ENCODE peak calls at places on chromosomes 12 and 14, in eight cellular contexts. V is stomach, N is HCT116, E is prostate gland, M is A549, U is sigmoid colon, H is transverse colon, X is tibial nerve. I is an unnamed sample.

GRCh38 chr14:30355431-30355913 is 203.5 kb upstream of the G2E3 start:
- DNase-seq in N (no peak), M (no peak), U (no peak), V (no peak), H (no peak), X (no peak), E (no peak), I (no peak)

GRCh38 chr14:77284066-77284855 is 13.3 kb upstream of the NGB start:
- DNase-seq in U (peak; percentile 21), X (no peak), M (no peak), N (no peak), E (no peak), H (no peak), V (no peak), I (no peak)

GRCh38 chr12:32151081-32151480 is 44.4 kb downstream of the BICD1 start:
- DNase-seq in N (no peak), X (no peak), V (no peak), M (no peak), U (no peak), H (no peak), E (no peak), I (no peak)

GRCh38 chr12:92495108-92495507 is 207.7 kb upstream of the PLEKHG7 start:
- DNase-seq in M (no peak), H (no peak), V (no peak), E (no peak), U (no peak), X (no peak), N (no peak), I (no peak)

GRCh38 chr14:85934123-85934885 is 404.4 kb downstream of the FLRT2 start:
- DNase-seq in X (peak; percentile 25), H (peak; percentile 23), V (peak; percentile 38), E (no peak), M (peak; percentile 70), U (peak; percentile 61), N (no peak), I (no peak)

GRCh38 chr12:29398495-29398894 is 17.5 kb upstream of the ERGIC2 start:
- DNase-seq in V (no peak), E (no peak), M (no peak), X (no peak), H (no peak), U (no peak), N (no peak), I (no peak)

GRCh38 chr14:74905595-74906142 is 17.4 kb downstream of the RPS6KL1 start:
- DNase-seq in M (peak; percentile 51), H (peak; percentile 77), U (peak; percentile 87), E (peak; percentile 55), V (peak; percentile 77), X (peak; percentile 84), N (peak; percentile 28), I (peak; percentile 77)

GRCh38 chr14:97602438-97603117 is 805.4 kb downstream of the VRK1 start:
- DNase-seq in E (no peak), H (peak; percentile 29), U (no peak), M (no peak), V (no peak), N (no peak), X (no peak), I (no peak)

GRCh38 chr12:50132505-50133135 is 20.6 kb downstream of the COX14 start:
- DNase-seq in U (no peak), V (no peak), X (peak; percentile 28), H (no peak), M (no peak), N (no peak), E (no peak), I (no peak)

GRCh38 chr12:16530268-16530865 is 75.6 kb downstream of the LMO3 start:
- DNase-seq in U (no peak), X (no peak), H (no peak), N (no peak), E (no peak), M (no peak), V (no peak), I (no peak)

GRCh38 chr12:5081016-5081415 is 37.3 kb downstream of the KCNA5 start:
- DNase-seq in N (no peak), U (no peak), H (no peak), X (no peak), E (no peak), M (no peak), V (no peak), I (no peak)

GRCh38 chr12:24705741-24706358 is 243.1 kb downstream of the BCAT1 start:
- DNase-seq in E (no peak), V (no peak), N (no peak), M (no peak), X (no peak), U (no peak), H (peak; percentile 27), I (no peak)

GRCh38 chr12:115541891-115542361 is 735.6 kb downstream of the MED13L start:
- DNase-seq in M (no peak), V (no peak), U (no peak), N (no peak), X (no peak), E (peak; percentile 11), H (no peak), I (peak; percentile 75)

GRCh38 chr14:79318371-79318770 is 892.9 kb downstream of the DIO2 start:
- DNase-seq in X (no peak), V (no peak), U (no peak), H (no peak), E (no peak), M (no peak), N (no peak), I (no peak)

GRCh38 chr14:100788517-100789365 is 37.2 kb upstream of the MEG3 start:
- DNase-seq in X (no peak), V (no peak), M (no peak), U (no peak), H (no peak), N (no peak), E (no peak), I (no peak)

GRCh38 chr14:72578514-72578913 is 315.4 kb downstream of the DPF3 start:
- DNase-seq in V (no peak), X (no peak), E (no peak), H (no peak), N (no peak), U (peak; percentile 10), M (no peak), I (no peak)

GRCh38 chr12:58914457-58914856 is 5.8 kb downstream of the LRIG3 start:
- DNase-seq in V (no peak), U (no peak), E (no peak), H (no peak), M (no peak), N (no peak), X (no peak), I (no peak)

GRCh38 chr14:68789002-68789797 is 3.7 kb downstream of the ZFP36L1 start:
- DNase-seq in U (peak; percentile 95), H (peak; percentile 91), M (peak; percentile 89), E (peak; percentile 80), N (no peak), V (peak; percentile 88), X (peak; percentile 73), I (peak; percentile 78)

GRCh38 chr12:122946690-122947271 is 19.5 kb downstream of the ABCB9 start:
- DNase-seq in M (peak; percentile 92), E (peak; percentile 93), U (peak; percentile 94), X (peak; percentile 78), N (peak; percentile 92), V (peak; percentile 85), H (peak; percentile 88), I (peak; percentile 94)
- TF ChIP-seq POLR2A in M (no peak), E (no peak), U (no peak), X (no peak), N (no peak), V (no peak), H (peak; percentile 17), I (no peak)

DNA sequence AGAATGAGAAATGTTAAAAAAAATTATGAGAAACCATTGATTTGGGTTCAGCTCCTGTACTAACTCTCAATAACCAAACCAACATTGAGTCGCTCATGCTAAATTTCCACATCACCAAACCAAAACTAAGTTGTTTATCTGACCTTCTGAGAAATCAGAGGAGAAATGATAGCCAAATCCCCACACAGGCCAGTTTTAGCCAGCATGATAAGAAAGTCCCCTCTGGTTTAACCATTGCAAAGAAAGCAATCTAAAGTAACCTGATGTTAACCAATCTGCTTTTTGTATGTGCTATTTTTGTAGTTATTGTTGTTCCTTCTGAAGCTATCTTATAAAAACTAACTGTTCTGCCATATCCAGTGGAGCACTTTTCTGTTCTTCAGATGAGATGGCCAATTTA is 599.7 kb downstream of the SLC16A7 start:
- DNase-seq in U (no peak), H (no peak), X (no peak), E (no peak), M (no peak), N (no peak), V (no peak), I (no peak)
- H3K4me3 ChIP-seq in U (no peak overlapping the region), H (no peak overlapping the region), X (no peak overlapping the region), E (no peak overlapping the region), M (no peak overlapping the region), N (no peak overlapping the region), V (no peak overlapping the region), I (no peak overlapping the region)

DNA sequence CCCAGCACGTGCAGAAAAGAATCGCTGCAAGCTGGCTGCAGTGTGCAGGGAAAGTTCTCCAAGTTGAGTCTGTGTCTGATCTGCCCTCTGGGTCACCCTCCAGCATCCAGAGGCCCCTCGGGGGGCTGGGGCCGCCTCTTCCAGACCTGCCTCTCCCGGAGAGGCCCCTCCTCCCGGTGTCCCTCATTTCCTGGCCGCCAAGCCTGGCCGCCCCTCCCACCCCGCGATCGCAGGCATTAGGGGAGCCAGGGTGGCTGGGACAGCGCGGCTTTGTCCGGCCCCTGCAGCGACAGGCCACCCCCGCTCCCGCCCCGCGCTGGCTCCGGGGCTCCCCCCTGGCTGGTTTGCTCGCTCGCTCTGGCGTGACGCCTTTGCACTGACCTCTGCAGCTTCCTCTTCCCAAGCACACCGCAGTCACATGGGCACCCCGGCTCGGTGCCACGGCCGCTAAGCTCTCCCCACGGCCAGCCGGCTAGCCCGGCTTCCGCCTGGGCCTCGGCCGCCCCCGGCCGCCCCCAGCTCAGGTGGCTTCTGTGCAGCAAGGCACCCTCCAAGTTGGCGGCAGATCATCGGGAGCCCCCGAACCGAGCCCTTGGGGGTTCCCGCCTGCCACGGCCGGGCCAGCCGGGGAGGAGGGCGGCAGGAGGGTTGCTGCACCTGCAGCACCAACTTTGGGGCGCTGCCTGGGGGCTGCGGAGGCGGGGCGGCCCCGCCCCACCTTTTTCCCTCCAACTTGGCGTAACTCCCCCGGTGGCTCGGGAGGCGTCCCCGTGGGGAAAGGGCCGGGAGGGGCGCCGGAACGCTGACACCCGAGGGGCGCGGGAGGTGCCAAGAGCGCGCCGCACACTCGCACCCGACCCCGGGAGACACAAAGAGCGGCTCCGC is 43.7 kb downstream of the KDM2B start:
- DNase-seq in E (peak; percentile 67), H (peak; percentile 88), M (peak; percentile 76), X (peak; percentile 73), V (peak; percentile 93), N (no peak), U (peak; percentile 95), I (peak; percentile 83)
- TF ChIP-seq POLR2A in E (peak; percentile 39), H (peak; percentile 73), M (peak; percentile 64), X (peak; percentile 9), V (no peak), N (peak; percentile 5), U (peak; percentile 41), I (no peak)

DNA sequence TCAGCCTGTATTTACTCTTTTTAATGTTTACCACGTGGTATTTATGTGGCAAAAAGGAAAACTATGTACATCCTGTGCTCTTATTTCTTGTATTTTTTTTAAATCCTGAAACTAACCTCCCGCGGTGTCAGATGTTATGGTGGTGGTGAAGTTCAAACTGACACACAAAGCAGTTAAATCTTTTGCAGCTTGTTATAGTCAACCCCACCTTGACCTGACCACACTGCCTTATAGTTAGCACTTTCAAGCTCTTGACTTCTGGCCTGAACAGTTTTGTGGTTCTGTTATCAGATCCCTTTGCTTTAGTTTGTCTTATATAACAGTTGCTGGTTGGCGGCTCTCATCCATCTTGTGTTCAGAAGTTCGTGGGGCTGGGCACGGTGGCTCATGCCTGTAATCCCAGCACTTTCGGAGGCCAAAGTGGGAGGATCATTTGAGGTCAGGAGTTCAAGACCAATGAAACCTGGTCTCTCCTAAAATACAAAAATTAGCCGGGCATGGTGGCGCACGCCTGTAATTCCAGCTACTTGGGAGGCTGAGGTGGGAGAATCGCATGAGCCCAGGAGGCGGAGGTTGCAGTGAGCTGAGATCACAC is 2.1 kb downstream of the UNG start:
- DNase-seq in N (no peak), M (no peak), U (no peak), X (no peak), V (no peak), H (no peak), E (no peak), I (no peak)
- H3K4me3 ChIP-seq in N (no peak overlapping the region), M (peak overlapping the region; percentile 91), U (peak overlapping the region; percentile 78), X (no peak overlapping the region), V (peak overlapping the region; percentile 72), H (no peak overlapping the region), E (no peak overlapping the region), I (peak overlapping the region; percentile 82)

I was measured in breast epithelium.